ENCODE peak calls at places on chromosome 3, in six cellular contexts. A is NCI-H526, E is HCT116, J is KBM-7, M is NCI-H1694, P is C1 segment of cervical spinal cord. T is an unnamed sample.

GRCh38 chr3:134427400-134428111 is 53.3 kb upstream of the AMOTL2 start:
- DNase-seq in A (no peak), E (peak), J (no peak), M (no peak), P (no peak), T (no peak)

GRCh38 chr3:94420941-94421340 is 358.1 kb downstream of the NSUN3 start:
- DNase-seq in A (no peak), E (no peak), J (no peak), M (no peak), P (no peak), T (no peak)

GRCh38 chr3:171328419-171329082 is 131.7 kb downstream of the TNIK start:
- DNase-seq in A (peak), E (peak), J (peak), M (no peak), P (no peak), T (no peak)

GRCh38 chr3:154244644-154245043 is 79.6 kb downstream of the DHX36 start:
- DNase-seq in A (no peak), E (no peak), J (no peak), M (no peak), P (no peak), T (no peak)

GRCh38 chr3:132145833-132146232 is 111.0 kb upstream of the CPNE4 start:
- DNase-seq in A (no peak), E (no peak), J (no peak), M (no peak), P (no peak), T (no peak)

GRCh38 chr3:101144080-101144479 is 150.9 kb upstream of the ABI3BP start:
- DNase-seq in A (no peak), E (no peak), J (no peak), M (no peak), P (no peak), T (no peak)

GRCh38 chr3:53140575-53141467 is 10.6 kb upstream of the RFT1 start:
- DNase-seq in A (no peak), E (no peak), J (no peak), M (no peak), P (no peak), T (peak)

GRCh38 chr3:142779591-142779990 is 55.8 kb downstream of the TRPC1 start:
- DNase-seq in A (no peak), E (no peak), J (no peak), M (no peak), P (no peak), T (no peak)

GRCh38 chr3:33578325-33579180 is 138.3 kb upstream of the UBP1 start:
- DNase-seq in A (no peak), E (no peak), J (no peak), M (no peak), P (no peak), T (no peak)

GRCh38 chr3:102757950-102758349 is 323.1 kb downstream of the ZPLD1 start:
- DNase-seq in A (no peak), E (no peak), J (no peak), M (no peak), P (no peak), T (no peak)

GRCh38 chr3:130865537-130865936 is 28.3 kb upstream of the ATP2C1 start:
- DNase-seq in A (no peak), E (no peak), J (no peak), M (no peak), P (no peak), T (no peak)

GRCh38 chr3:110575702-110576101 is 495.9 kb upstream of the NECTIN3 start:
- DNase-seq in A (no peak), E (no peak), J (no peak), M (no peak), P (no peak), T (no peak)

GRCh38 chr3:165125836-165126235 is 47.5 kb upstream of the SI start:
- DNase-seq in A (no peak), E (no peak), J (no peak), M (no peak), P (no peak), T (no peak)

GRCh38 chr3:120264963-120265362 is 20.1 kb downstream of the GPR156 start:
- DNase-seq in A (no peak), E (no peak), J (no peak), M (no peak), P (no peak), T (no peak)

GRCh38 chr3:127749361-127749760 is 73.0 kb downstream of the MGLL start:
- DNase-seq in A (no peak), E (no peak), J (no peak), M (no peak), P (no peak), T (no peak)

GRCh38 chr3:129686941-129687340 is 80.5 kb upstream of the PLXND1 start:
- DNase-seq in A (peak), E (no peak), J (no peak), M (no peak), P (no peak), T (no peak)

GRCh38 chr3:107106316-107106715 is 270.9 kb upstream of the CCDC54 start:
- DNase-seq in A (no peak), E (peak), J (no peak), M (no peak), P (no peak), T (no peak)

GRCh38 chr3:132326251-132326650 is 9.0 kb downstream of the ACP3 start:
- DNase-seq in A (no peak), E (no peak), J (no peak), M (no peak), P (no peak), T (no peak)

GRCh38 chr3:157460253-157460652 is 23.6 kb downstream of the PTX3 start:
- DNase-seq in A (no peak), E (no peak), J (no peak), M (no peak), P (no peak), T (no peak)

T was measured in GF-D8.